ENCODE peak calls at places on chromosomes 5 and 9, in seven cellular contexts. V is testis, X is psoas muscle, W is A549, O is thyroid gland, Z is foreskin fibroblast, F is gastrocnemius medialis. T is an unnamed sample.

GRCh38 chr9:28678097-28678496 is 1104.8 kb upstream of the C9orf72 start:
- DNase-seq in X (no peak), W (no peak), O (no peak), F (no peak), Z (no peak), V (no peak), T (no peak)

GRCh38 chr5:54243483-54244080 is 66.8 kb downstream of the ARL15 start:
- DNase-seq in V (no peak), Z (peak; percentile 74), X (no peak), O (peak; percentile 33), F (no peak), W (peak; percentile 12), T (no peak)

GRCh38 chr5:54624671-54625583 is 107.4 kb downstream of the SNX18 start:
- DNase-seq in O (no peak), F (no peak), V (no peak), W (no peak), X (no peak), Z (peak; percentile 33), T (peak; percentile 61)

GRCh38 chr9:128809036-128809599 is 9.2 kb upstream of the ENDOG start:
- DNase-seq in Z (no peak), X (no peak), W (no peak), O (no peak), V (no peak), F (no peak), T (no peak)

GRCh38 chr5:1015545-1015944 is 6.9 kb downstream of the NKD2 start:
- DNase-seq in V (no peak), X (peak; percentile 7), O (no peak), F (no peak), W (no peak), Z (no peak), T (no peak)

GRCh38 chr9:125486576-125486975 is 220.4 kb downstream of the MAPKAP1 start:
- DNase-seq in O (peak; percentile 52), Z (peak; percentile 41), V (peak; percentile 37), X (peak; percentile 51), W (no peak), F (peak; percentile 33), T (no peak)

GRCh38 chr5:147935032-147935431 is 28.7 kb upstream of the C5orf46 start:
- DNase-seq in X (no peak), V (no peak), O (no peak), W (peak; percentile 10), Z (peak; percentile 4), F (no peak), T (peak; percentile 61)

GRCh38 chr5:89280103-89281037 is 397.4 kb upstream of the MEF2C start:
- DNase-seq in V (no peak), W (no peak), O (no peak), Z (no peak), F (no peak), X (no peak), T (no peak)

GRCh38 chr5:113524927-113525326 is 11.4 kb downstream of the YTHDC2 start:
- DNase-seq in Z (no peak), X (no peak), W (no peak), O (no peak), V (no peak), F (no peak), T (no peak)

GRCh38 chr9:99108131-99108530 is 3.2 kb downstream of the TGFBR1 start:
- DNase-seq in W (no peak), O (no peak), F (no peak), V (no peak), Z (no peak), X (no peak), T (no peak)

GRCh38 chr9:131214457-131214856 is 61.9 kb downstream of the FAM78A start:
- DNase-seq in Z (peak; percentile 77), F (no peak), O (no peak), W (no peak), V (no peak), X (no peak), T (no peak)

GRCh38 chr5:113757508-113757907 is 244.0 kb downstream of the YTHDC2 start:
- DNase-seq in V (no peak), Z (no peak), X (no peak), F (no peak), W (no peak), O (no peak), T (no peak)

GRCh38 chr5:157511656-157512644 is 51.9 kb downstream of the NIPAL4 start:
- DNase-seq in O (peak; percentile 89), X (peak; percentile 92), F (peak; percentile 82), W (peak; percentile 75), V (peak; percentile 91), Z (peak; percentile 91), T (peak; percentile 93)

GRCh38 chr5:176822426-176823075 is 12.2 kb downstream of the UNC5A start:
- DNase-seq in F (no peak), Z (no peak), V (no peak), O (no peak), X (no peak), W (no peak), T (no peak)

GRCh38 chr5:137146402-137146889 is 352.7 kb downstream of the SPOCK1 start:
- DNase-seq in O (no peak), W (peak; percentile 18), Z (peak; percentile 93), F (peak; percentile 18), V (peak; percentile 29), X (peak; percentile 44), T (peak; percentile 98)

GRCh38 chr5:150118561-150119229 is 32.3 kb upstream of the CSF1R start:
- DNase-seq in X (no peak), Z (no peak), O (no peak), W (no peak), F (no peak), V (no peak), T (no peak)

GRCh38 chr9:16552252-16552651 is 318.2 kb downstream of the BNC2 start:
- DNase-seq in F (no peak), O (no peak), X (no peak), W (no peak), Z (no peak), V (no peak), T (no peak)

GRCh38 chr9:104927216-104927911 is 591 bp downstream of the ABCA1 start:
- DNase-seq in Z (peak; percentile 64), W (peak; percentile 48), F (peak; percentile 35), V (peak; percentile 63), O (peak; percentile 54), X (peak; percentile 54), T (no peak)

GRCh38 chr9:17216011-17216410 is 81.2 kb downstream of the CNTLN start:
- DNase-seq in X (no peak), O (no peak), V (no peak), W (no peak), Z (peak; percentile 26), F (no peak), T (no peak)

GRCh38 chr9:99820330-99821186 is 1.1 kb upstream of the NR4A3 start:
- DNase-seq in O (peak; percentile 75), Z (peak; percentile 86), X (peak; percentile 73), W (peak; percentile 43), V (peak; percentile 89), F (peak; percentile 80), T (peak; percentile 51)

GRCh38 chr9:84101892-84102632 is 121.5 kb downstream of the RMI1 start:
- DNase-seq in Z (peak; percentile 2), W (no peak), O (no peak), X (no peak), V (no peak), F (no peak), T (no peak)

GRCh38 chr5:151758141-151758429 is 346 bp downstream of the ATOX1 start:
- DNase-seq in W (peak; percentile 38), X (no peak), O (peak; percentile 50), V (peak; percentile 32), F (peak; percentile 2), Z (peak; percentile 30), T (no peak)

DNA sequence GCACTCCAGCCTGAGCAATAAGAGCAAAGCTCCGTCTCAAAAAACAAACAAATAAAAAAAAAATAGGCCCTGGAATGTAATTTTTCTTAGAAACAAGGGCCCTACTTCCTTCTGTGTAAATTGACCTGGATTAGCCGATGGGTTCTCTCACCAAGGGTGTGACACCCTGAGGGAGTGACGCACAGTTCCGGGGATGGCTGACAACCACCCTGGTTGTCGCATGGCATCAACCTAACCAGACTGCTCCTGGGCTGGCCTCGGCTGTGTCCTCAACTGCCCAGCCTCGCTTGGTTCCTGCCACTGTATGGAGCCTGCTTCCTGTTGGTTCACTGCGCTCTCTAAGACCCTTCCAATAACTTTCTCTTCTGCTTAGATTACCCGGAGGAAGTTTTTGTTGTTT is 51.2 kb upstream of the SPATA31D4 start:
- DNase-seq in V (no peak), F (no peak), O (no peak), Z (no peak), X (no peak), W (no peak), T (no peak)
- TF ChIP-seq CTCF in V (no peak), F (no peak), O (no peak), Z (no peak), X (no peak), W (no peak), T (no peak)

GRCh38 chr9:77063645-77064285 is 44.3 kb downstream of the FOXB2 start:
- DNase-seq in Z (peak; percentile 78), F (no peak), X (no peak), O (no peak), W (no peak), V (no peak), T (peak; percentile 46)

DNA sequence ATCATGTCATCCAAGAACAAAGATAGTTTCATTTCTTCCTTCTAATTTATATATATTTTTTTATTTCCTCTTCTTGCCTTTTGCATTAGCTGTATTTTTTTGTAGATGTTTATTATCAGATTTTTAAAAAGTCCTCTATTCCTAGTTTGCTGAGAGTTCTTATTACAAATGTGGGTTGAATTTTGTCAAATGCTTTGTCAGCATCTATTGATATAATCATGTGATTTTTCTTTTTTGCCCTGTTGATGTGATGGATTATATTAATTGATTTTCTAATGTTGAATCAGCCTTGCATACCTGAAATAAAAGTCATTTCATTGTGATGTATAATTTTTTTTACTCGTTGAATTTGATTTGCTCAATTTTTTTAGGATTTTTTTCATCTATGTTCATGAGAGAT is 46.9 kb downstream of the FOXB2 start:
- DNase-seq in X (no peak), Z (no peak), O (no peak), V (no peak), F (no peak), W (no peak), T (no peak)
- H3K4me3 ChIP-seq in X (no peak overlapping the region), Z (no peak overlapping the region), O (no peak overlapping the region), V (no peak overlapping the region), F (no peak overlapping the region), W (no peak overlapping the region), T (no peak overlapping the region)

GRCh38 chr5:179184521-179185050 is 124.4 kb downstream of the ZNF354C start:
- DNase-seq in O (no peak), X (no peak), V (no peak), Z (no peak), F (no peak), W (no peak), T (no peak)
- TF ChIP-seq CTCF in O (no peak), X (no peak), V (no peak), Z (no peak), F (no peak), W (no peak), T (no peak)

DNA sequence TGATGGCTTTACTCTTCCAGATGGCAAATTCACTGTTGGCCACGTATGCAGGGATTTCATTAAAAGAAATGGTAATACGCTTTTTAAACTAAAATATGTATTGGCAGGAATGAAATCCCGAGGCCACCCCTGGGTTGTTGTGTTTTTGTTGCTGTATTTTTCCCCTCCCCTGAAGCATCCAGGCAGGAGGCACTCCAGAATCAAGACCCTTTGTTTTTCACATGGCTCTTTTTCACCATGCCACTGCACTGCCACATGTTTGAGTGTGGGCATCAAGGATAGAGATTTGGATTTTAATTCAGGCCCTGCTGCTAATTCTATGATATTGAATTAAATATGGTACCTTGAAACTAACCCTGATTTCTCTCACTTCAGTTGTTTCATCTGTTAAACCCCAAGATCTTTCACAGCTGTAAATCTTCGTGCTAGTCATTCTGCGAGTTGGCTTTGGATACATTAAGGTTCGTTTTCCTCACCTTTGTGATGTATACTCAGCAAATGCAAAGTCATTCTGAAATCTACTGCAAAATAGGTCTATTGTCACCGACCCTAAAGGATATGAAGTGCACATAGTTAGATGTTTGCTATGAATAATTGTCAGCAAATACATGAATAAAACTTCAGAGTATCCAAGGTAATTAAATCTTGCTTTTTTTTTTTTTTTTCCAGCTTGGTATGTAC is 533.4 kb downstream of the PTPRD start:
- DNase-seq in W (no peak), Z (no peak), O (no peak), X (no peak), V (no peak), F (no peak), T (no peak)
- H3K4me3 ChIP-seq in W (no peak overlapping the region), Z (no peak overlapping the region), O (no peak overlapping the region), X (no peak overlapping the region), V (no peak overlapping the region), F (no peak overlapping the region), T (no peak overlapping the region)